ENCODE peak calls at places on chromosomes 1 and 21, in five cellular contexts. J, P, Z, Y and R are unnamed samples.

GRCh38 chr1:45802343-45803298 is 791 bp upstream of the MAST2 start:
- DNase-seq in J (peak), Y (peak), Z (peak), P (peak), R (peak)

GRCh38 chr1:58748625-58749198 is 35.1 kb downstream of the JUN start:
- DNase-seq in Y (no peak), Z (no peak), P (no peak), J (no peak), R (no peak)

GRCh38 chr21:31654340-31654739 is 5.2 kb upstream of the SOD1 start:
- DNase-seq in Y (no peak), Z (no peak), P (no peak), J (no peak), R (no peak)

GRCh38 chr1:149967041-149967440 is 30.4 kb upstream of the MTMR11 start:
- DNase-seq in P (no peak), Z (no peak), J (no peak), Y (no peak), R (no peak)

GRCh38 chr1:68233202-68233601 is 879 bp upstream of the WLS start:
- DNase-seq in Y (no peak), P (no peak), Z (no peak), J (no peak), R (no peak)

GRCh38 chr1:51714374-51715019 is 97.6 kb downstream of the OSBPL9 start:
- DNase-seq in Y (no peak), P (no peak), Z (no peak), J (no peak), R (no peak)

GRCh38 chr1:39132505-39133339 is 71.8 kb upstream of the MACF1 start:
- DNase-seq in P (peak), J (no peak), Y (peak), Z (peak), R (peak)

GRCh38 chr1:162141273-162142023 is 72.0 kb downstream of the NOS1AP start:
- DNase-seq in Y (no peak), Z (no peak), J (no peak), P (no peak), R (peak)

GRCh38 chr1:220685879-220686278 is 4.3 kb upstream of the C1orf115 start:
- DNase-seq in P (peak), Z (no peak), J (no peak), Y (no peak), R (peak)

GRCh38 chr1:220682901-220683576 is 7.1 kb upstream of the C1orf115 start:
- DNase-seq in J (no peak), Y (no peak), Z (no peak), P (no peak), R (no peak)

GRCh38 chr1:220687809-220688208 is 2.4 kb upstream of the C1orf115 start:
- DNase-seq in Y (no peak), Z (no peak), P (no peak), J (no peak), R (no peak)

GRCh38 chr1:220681220-220681847 is 8.8 kb upstream of the C1orf115 start:
- DNase-seq in Z (peak), J (no peak), Y (no peak), P (no peak), R (no peak)

GRCh38 chr1:220684890-220685289 is 5.3 kb upstream of the C1orf115 start:
- DNase-seq in J (no peak), P (no peak), Z (no peak), Y (no peak), R (no peak)
- H3K4me2 ChIP-seq in J (no peak), P (no peak), Z (no peak), Y (no peak), R (no peak)

GRCh38 chr1:3263790-3264189 is 190.7 kb upstream of the ARHGEF16 start:
- DNase-seq in P (no peak), Y (no peak), Z (no peak), J (no peak), R (no peak)

GRCh38 chr1:3261007-3261968 is 192.3 kb downstream of the PRDM16 start:
- DNase-seq in Z (no peak), P (no peak), J (no peak), Y (no peak), R (peak)

GRCh38 chr1:3262681-3263286 is 191.7 kb upstream of the ARHGEF16 start:
- DNase-seq in J (no peak), Z (no peak), P (no peak), Y (no peak), R (no peak)

GRCh38 chr1:3264456-3264855 is 190.0 kb upstream of the ARHGEF16 start:
- DNase-seq in Y (no peak), J (no peak), Z (no peak), P (no peak), R (no peak)

GRCh38 chr1:3261969-3262579 is 192.4 kb upstream of the ARHGEF16 start:
- DNase-seq in J (no peak), Z (no peak), P (no peak), Y (no peak), R (no peak)
- TF ChIP-seq JUN in J (no peak), Z (no peak), P (no peak), Y (no peak), R (no peak)

DNA sequence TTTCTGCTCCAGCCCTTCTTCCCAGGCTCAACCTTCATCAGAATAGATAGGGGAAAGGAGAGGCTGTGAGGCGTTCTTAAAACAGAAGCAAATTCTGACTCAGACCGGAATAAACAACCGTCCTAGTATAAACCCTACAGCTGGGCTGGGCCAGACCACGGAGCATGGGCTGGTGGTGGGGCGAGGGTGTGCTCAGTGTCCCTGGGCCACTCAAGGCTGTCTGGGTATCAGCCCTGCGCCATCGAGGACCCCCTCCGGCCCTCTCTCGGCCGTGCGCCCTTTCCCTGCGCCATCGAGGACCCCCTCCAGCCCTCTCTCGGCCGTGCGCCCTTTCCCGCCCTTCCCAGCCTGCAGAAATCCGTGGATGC is 36.0 kb downstream of the CAPN2 start:
- DNase-seq in J (no peak), Y (no peak), P (peak), Z (peak), R (no peak)
- H3K4me2 ChIP-seq in J (no peak), Y (peak), P (peak), Z (no peak), R (no peak)

GRCh38 chr1:236039736-236040670 is 24.9 kb downstream of the NID1 start:
- DNase-seq in P (no peak), J (no peak), Y (no peak), Z (no peak), R (peak)
- TF ChIP-seq JUN in P (no peak), J (no peak), Y (no peak), Z (no peak), R (no peak)

DNA sequence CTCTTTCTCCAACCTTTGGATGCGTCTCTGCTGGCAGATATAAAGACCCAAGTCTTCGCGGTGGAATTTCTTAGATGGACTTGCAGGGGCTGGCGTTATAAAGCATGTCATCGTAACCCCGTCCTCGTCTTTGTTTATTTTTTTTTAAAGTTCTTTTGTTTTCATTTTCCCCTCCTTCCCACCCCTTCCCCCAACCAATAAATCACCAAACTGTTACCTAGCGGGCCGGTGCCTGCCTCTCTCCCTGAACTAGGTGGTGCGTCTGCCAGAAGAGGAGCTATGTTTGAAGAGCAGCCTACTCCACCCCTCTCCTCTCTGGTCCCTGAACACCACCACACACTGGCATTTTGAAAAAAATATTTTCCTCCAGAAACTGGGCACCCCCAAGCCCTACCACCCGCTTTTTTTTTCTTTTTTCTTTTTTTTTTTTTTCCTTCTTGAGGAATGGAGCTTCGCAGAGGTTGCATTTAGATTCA is at the start of gene CACNA1E:
- DNase-seq in P (no peak), J (no peak), Y (no peak), Z (no peak), R (no peak)
- H3K4me2 ChIP-seq in P (peak), J (peak), Y (peak), Z (peak), R (no peak)

DNA sequence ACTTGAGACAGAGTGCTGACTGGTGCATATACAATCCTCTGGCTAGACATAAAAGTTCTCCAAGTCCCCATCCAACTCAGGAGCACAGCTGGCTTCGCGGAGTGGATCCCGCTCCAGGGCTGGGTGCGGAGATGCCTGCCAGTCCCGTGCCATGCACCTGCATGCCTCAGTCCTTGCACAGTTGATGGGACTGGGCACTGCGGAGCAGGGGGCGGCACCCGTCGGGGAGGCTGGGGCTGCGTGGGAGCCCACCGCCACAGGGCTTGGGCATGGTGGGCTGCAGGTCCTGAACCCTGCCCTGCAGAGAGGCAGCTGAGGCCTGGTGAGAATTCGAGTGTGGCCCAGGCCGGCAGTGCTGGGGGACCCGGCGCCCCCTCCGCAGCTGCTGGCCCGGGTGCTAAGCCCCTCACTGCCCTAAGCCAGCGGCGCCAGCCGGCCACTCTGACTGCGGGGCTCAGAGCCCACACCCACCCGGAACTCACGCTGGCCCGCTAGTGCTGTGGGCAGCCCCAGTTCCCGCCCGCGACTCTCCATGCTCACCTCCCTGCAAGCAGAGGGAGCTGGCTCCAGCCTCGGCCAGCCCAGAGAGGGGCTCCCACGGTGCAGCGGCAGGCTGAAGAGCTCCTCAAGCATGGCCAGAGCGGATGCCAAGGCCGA is 41.7 kb downstream of the SLC2A1 start:
- DNase-seq in Z (no peak), Y (no peak), P (no peak), J (no peak), R (no peak)
- TF ChIP-seq JUN in Z (no peak), Y (no peak), P (no peak), J (no peak), R (no peak)

GRCh38 chr1:119327436-119328155 is 41.0 kb upstream of the HAO2 start:
- DNase-seq in P (no peak), Z (peak), J (no peak), Y (no peak), R (peak)
- H3K4me2 ChIP-seq in P (no peak), Z (peak), J (no peak), Y (peak), R (peak)

GRCh38 chr1:167541013-167541412 is 12.5 kb downstream of the CREG1 start:
- DNase-seq in Z (no peak), Y (no peak), J (no peak), P (no peak), R (no peak)
- TF ChIP-seq JUN in Z (no peak), Y (no peak), J (no peak), P (no peak), R (no peak)

DNA sequence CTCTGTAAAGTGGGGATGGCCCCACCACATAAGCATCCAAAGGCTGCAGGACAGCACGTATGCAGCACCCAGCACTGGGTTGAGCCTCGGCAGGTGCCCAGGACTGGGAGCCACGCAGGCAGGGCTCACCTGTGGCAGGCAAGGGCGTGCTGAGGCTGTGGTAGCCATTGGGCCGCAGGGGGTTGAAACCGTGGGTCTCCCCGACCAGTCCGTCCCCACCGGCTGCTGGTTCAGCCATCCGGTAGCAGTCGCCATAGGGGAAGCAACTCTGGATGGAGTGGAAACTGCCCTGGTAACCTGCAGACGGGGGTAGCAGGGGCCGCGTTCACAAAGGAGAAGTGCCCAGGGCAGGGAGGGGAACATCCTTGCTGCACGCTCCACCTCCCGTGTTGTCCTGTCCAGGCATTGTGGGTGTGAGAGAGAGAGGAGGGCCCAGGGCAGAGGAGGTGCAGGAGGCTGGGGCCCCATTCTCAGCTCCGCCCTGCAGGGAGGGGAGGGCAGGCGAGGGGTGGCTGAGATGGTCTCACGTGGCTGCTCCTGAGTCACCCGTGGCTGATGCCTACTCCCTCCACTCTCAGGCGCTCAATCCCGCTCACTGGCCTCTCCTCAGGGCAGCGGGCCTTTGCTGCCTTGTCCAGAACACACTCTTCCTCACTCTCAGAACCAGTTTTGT is 49.9 kb downstream of the DMRTB1 start:
- DNase-seq in Z (no peak), J (no peak), P (no peak), Y (no peak), R (no peak)
- H3K4me2 ChIP-seq in Z (no peak), J (no peak), P (no peak), Y (no peak), R (no peak)

GRCh38 chr1:115666702-115667101 is 24.9 kb downstream of the VANGL1 start:
- DNase-seq in Y (no peak), P (no peak), Z (no peak), J (no peak), R (no peak)
- TF ChIP-seq JUN in Y (no peak), P (no peak), Z (no peak), J (no peak), R (no peak)